ENCODE peak calls at places on chromosomes 3 and 15, in seven cellular contexts. P is HCT116, U is OCI-M1, B is A172, S is AG08396, I is left lung, F is GM12892. X is an unnamed sample.

GRCh38 chr3:185207931-185208746 is 45.7 kb downstream of the EHHADH start:
- DNase-seq in P (no peak), U (no peak), B (peak), S (no peak), I (no peak), F (peak), X (no peak)

GRCh38 chr3:109045271-109046051 is 72.5 kb downstream of the MORC1 start:
- DNase-seq in P (no peak), U (no peak), B (no peak), S (no peak), I (no peak), F (no peak), X (no peak)

GRCh38 chr3:141092663-141093062 is 41.5 kb downstream of the SPSB4 start:
- DNase-seq in P (no peak), U (no peak), B (no peak), S (no peak), I (no peak), F (no peak), X (no peak)

GRCh38 chr15:82314769-82315518 is 34.3 kb downstream of the GOLGA6L10 start:
- DNase-seq in P (no peak), U (no peak), B (no peak), S (no peak), I (no peak), F (no peak), X (no peak)

GRCh38 chr3:133042778-133043177 is 4.6 kb downstream of the TMEM108 start:
- DNase-seq in P (no peak), U (no peak), B (no peak), S (no peak), I (no peak), F (no peak), X (no peak)

GRCh38 chr15:87461621-87462020 is 794.9 kb downstream of the NTRK3 start:
- DNase-seq in P (no peak), U (no peak), B (no peak), S (no peak), I (no peak), F (no peak), X (no peak)

GRCh38 chr15:34644061-34644460 is 60.6 kb upstream of the GOLGA8B start:
- DNase-seq in P (no peak), U (peak), B (peak), S (peak), I (no peak), F (no peak), X (no peak)

GRCh38 chr3:7640787-7641186 is 779.9 kb downstream of the GRM7 start:
- DNase-seq in P (no peak), U (peak), B (no peak), S (no peak), I (no peak), F (no peak), X (no peak)

GRCh38 chr15:88745696-88746095 is 57.5 kb upstream of the ACAN start:
- DNase-seq in P (no peak), U (no peak), B (peak), S (peak), I (no peak), F (no peak), X (no peak)

GRCh38 chr15:75202251-75203016 is 752 bp downstream of the C15orf39 start:
- DNase-seq in P (no peak), U (peak), B (peak), S (peak), I (peak), F (peak), X (peak)

GRCh38 chr3:31277582-31277981 is 255.1 kb upstream of the STT3B start:
- DNase-seq in P (no peak), U (no peak), B (no peak), S (no peak), I (no peak), F (no peak), X (no peak)

GRCh38 chr15:101070502-101071273 is 151.5 kb downstream of the LRRK1 start:
- DNase-seq in P (no peak), U (no peak), B (peak), S (peak), I (no peak), F (no peak), X (no peak)

GRCh38 chr3:158785972-158786371 is 15.9 kb upstream of the MFSD1 start:
- DNase-seq in P (no peak), U (no peak), B (no peak), S (no peak), I (no peak), F (no peak), X (no peak)

GRCh38 chr3:170355738-170356595 is 1.5 kb upstream of the SKIL start:
- DNase-seq in P (no peak), U (peak), B (peak), S (no peak), I (peak), F (no peak), X (no peak)

GRCh38 chr3:123723527-123724168 is 138.8 kb upstream of the HACD2 start:
- DNase-seq in P (peak), U (peak), B (peak), S (peak), I (peak), F (peak), X (peak)

GRCh38 chr3:60594025-60594424 is 657.2 kb downstream of the FHIT start:
- DNase-seq in P (no peak), U (no peak), B (no peak), S (no peak), I (peak), F (no peak), X (no peak)

GRCh38 chr3:164040991-164041390 is 1037.3 kb downstream of the SI start:
- DNase-seq in P (no peak), U (peak), B (peak), S (no peak), I (no peak), F (no peak), X (no peak)

GRCh38 chr3:46194868-46195553 is 13.1 kb downstream of the CCR1 start:
- DNase-seq in P (no peak), U (no peak), B (no peak), S (no peak), I (no peak), F (no peak), X (no peak)

GRCh38 chr15:99421172-99421656 is 144.6 kb upstream of the MEF2A start:
- DNase-seq in P (no peak), U (no peak), B (no peak), S (no peak), I (no peak), F (no peak), X (no peak)

GRCh38 chr15:21260966-21261395 is 179.3 kb downstream of the POTEB3 start:
- DNase-seq in P (no peak), U (no peak), B (no peak), S (no peak), I (no peak), F (no peak), X (no peak)

GRCh38 chr15:77659350-77660321 is 26.9 kb upstream of the LINGO1 start:
- DNase-seq in P (peak), U (peak), B (peak), S (peak), I (peak), F (peak), X (peak)

GRCh38 chr3:147120029-147120428 is 286.3 kb downstream of the ZIC4 start:
- DNase-seq in P (no peak), U (peak), B (peak), S (peak), I (no peak), F (no peak), X (no peak)

GRCh38 chr3:45112939-45113338 is 33.2 kb downstream of the CDCP1 start:
- DNase-seq in P (no peak), U (peak), B (no peak), S (no peak), I (no peak), F (no peak), X (no peak)

GRCh38 chr15:48940508-48940907 is 23.2 kb downstream of the SHC4 start:
- DNase-seq in P (no peak), U (peak), B (peak), S (peak), I (no peak), F (no peak), X (no peak)

GRCh38 chr15:77870195-77871065 is 207.1 kb downstream of the TBC1D2B start:
- DNase-seq in P (peak), U (peak), B (peak), S (peak), I (peak), F (peak), X (peak)